ENCODE peak calls at places on chromosomes 11 and 22, in eight cellular contexts. One of them, this sample, is unnamed.

GRCh38 chr22:48718818-48719500 is 1108.7 kb downstream of the BRD1 start:
- DNase-seq in IMR-90: no peak
- DNase-seq in fibroblast of pulmonary artery: no peak
- DNase-seq in brain microvascular endothelial cell: no peak
- DNase-seq in pancreas: no peak
- DNase-seq in spleen: peak
- DNase-seq in HCT116: no peak
- DNase-seq in AG04450: no peak
- DNase-seq in this sample: no peak

GRCh38 chr11:68140496-68141246 is 19.5 kb upstream of the CHKA start:
- DNase-seq in IMR-90: no peak
- DNase-seq in fibroblast of pulmonary artery: no peak
- DNase-seq in brain microvascular endothelial cell: no peak
- DNase-seq in pancreas: peak
- DNase-seq in spleen: no peak
- DNase-seq in HCT116: no peak
- DNase-seq in AG04450: no peak
- DNase-seq in this sample: no peak

GRCh38 chr11:128420277-128420676 is 167.1 kb downstream of the ETS1 start:
- DNase-seq in IMR-90: no peak
- DNase-seq in fibroblast of pulmonary artery: no peak
- DNase-seq in brain microvascular endothelial cell: no peak
- DNase-seq in pancreas: no peak
- DNase-seq in spleen: no peak
- DNase-seq in HCT116: no peak
- DNase-seq in AG04450: no peak
- DNase-seq in this sample: no peak

GRCh38 chr22:30920407-30920806 is 48.2 kb downstream of the MORC2 start:
- DNase-seq in IMR-90: peak
- DNase-seq in fibroblast of pulmonary artery: peak
- DNase-seq in brain microvascular endothelial cell: peak
- DNase-seq in pancreas: peak
- DNase-seq in spleen: peak
- DNase-seq in HCT116: peak
- DNase-seq in AG04450: peak
- DNase-seq in this sample: peak

GRCh38 chr11:61976813-61977475 is 9.5 kb upstream of the FTH1 start:
- DNase-seq in IMR-90: no peak
- DNase-seq in fibroblast of pulmonary artery: no peak
- DNase-seq in brain microvascular endothelial cell: no peak
- DNase-seq in pancreas: peak
- DNase-seq in spleen: peak
- DNase-seq in HCT116: no peak
- DNase-seq in AG04450: no peak
- DNase-seq in this sample: no peak

GRCh38 chr11:107999759-108000455 is 8.8 kb upstream of the CUL5 start:
- DNase-seq in IMR-90: peak
- DNase-seq in fibroblast of pulmonary artery: peak
- DNase-seq in brain microvascular endothelial cell: peak
- DNase-seq in pancreas: no peak
- DNase-seq in spleen: no peak
- DNase-seq in HCT116: peak
- DNase-seq in AG04450: no peak
- DNase-seq in this sample: peak

GRCh38 chr11:71565263-71565662 is at the start of gene KRTAP5-10:
- DNase-seq in IMR-90: no peak
- DNase-seq in fibroblast of pulmonary artery: no peak
- DNase-seq in brain microvascular endothelial cell: no peak
- DNase-seq in pancreas: no peak
- DNase-seq in spleen: no peak
- DNase-seq in HCT116: no peak
- DNase-seq in AG04450: no peak
- DNase-seq in this sample: no peak

GRCh38 chr11:13983081-13983751 is 20.7 kb downstream of the SPON1 start:
- DNase-seq in IMR-90: peak
- DNase-seq in fibroblast of pulmonary artery: no peak
- DNase-seq in brain microvascular endothelial cell: no peak
- DNase-seq in pancreas: no peak
- DNase-seq in spleen: no peak
- DNase-seq in HCT116: no peak
- DNase-seq in AG04450: no peak
- DNase-seq in this sample: no peak

GRCh38 chr22:19867617-19868016 is 12.9 kb upstream of the GNB1L start:
- DNase-seq in IMR-90: no peak
- DNase-seq in fibroblast of pulmonary artery: no peak
- DNase-seq in brain microvascular endothelial cell: no peak
- DNase-seq in pancreas: no peak
- DNase-seq in spleen: peak
- DNase-seq in HCT116: no peak
- DNase-seq in AG04450: no peak
- DNase-seq in this sample: no peak

GRCh38 chr11:50088231-50088630 is 55.6 kb downstream of the OR4C45 start:
- DNase-seq in IMR-90: no peak
- DNase-seq in fibroblast of pulmonary artery: no peak
- DNase-seq in brain microvascular endothelial cell: no peak
- DNase-seq in pancreas: no peak
- DNase-seq in spleen: no peak
- DNase-seq in HCT116: no peak
- DNase-seq in AG04450: no peak
- DNase-seq in this sample: no peak

GRCh38 chr11:84089072-84090057 is 803.2 kb upstream of the CCDC90B start:
- DNase-seq in IMR-90: no peak
- DNase-seq in fibroblast of pulmonary artery: peak
- DNase-seq in brain microvascular endothelial cell: no peak
- DNase-seq in pancreas: no peak
- DNase-seq in spleen: no peak
- DNase-seq in HCT116: no peak
- DNase-seq in AG04450: no peak
- DNase-seq in this sample: no peak

GRCh38 chr11:108733479-108734116 is 68.7 kb downstream of the DDX10 start:
- DNase-seq in IMR-90: peak
- DNase-seq in fibroblast of pulmonary artery: peak
- DNase-seq in brain microvascular endothelial cell: peak
- DNase-seq in pancreas: no peak
- DNase-seq in spleen: no peak
- DNase-seq in HCT116: no peak
- DNase-seq in AG04450: no peak
- DNase-seq in this sample: peak

GRCh38 chr11:122020902-122021301 is 95.1 kb downstream of the BLID start:
- DNase-seq in IMR-90: peak
- DNase-seq in fibroblast of pulmonary artery: peak
- DNase-seq in brain microvascular endothelial cell: peak
- DNase-seq in pancreas: no peak
- DNase-seq in spleen: no peak
- DNase-seq in HCT116: no peak
- DNase-seq in AG04450: no peak
- DNase-seq in this sample: peak

GRCh38 chr22:21876486-21877176 is 9.2 kb upstream of the MAPK1 start:
- DNase-seq in IMR-90: peak
- DNase-seq in fibroblast of pulmonary artery: peak
- DNase-seq in brain microvascular endothelial cell: peak
- DNase-seq in pancreas: no peak
- DNase-seq in spleen: no peak
- DNase-seq in HCT116: no peak
- DNase-seq in AG04450: no peak
- DNase-seq in this sample: peak

GRCh38 chr11:67349036-67349435 is 4.3 kb downstream of the POLD4 start:
- DNase-seq in IMR-90: no peak
- DNase-seq in fibroblast of pulmonary artery: no peak
- DNase-seq in brain microvascular endothelial cell: no peak
- DNase-seq in pancreas: no peak
- DNase-seq in spleen: no peak
- DNase-seq in HCT116: no peak
- DNase-seq in AG04450: no peak
- DNase-seq in this sample: no peak

DNA sequence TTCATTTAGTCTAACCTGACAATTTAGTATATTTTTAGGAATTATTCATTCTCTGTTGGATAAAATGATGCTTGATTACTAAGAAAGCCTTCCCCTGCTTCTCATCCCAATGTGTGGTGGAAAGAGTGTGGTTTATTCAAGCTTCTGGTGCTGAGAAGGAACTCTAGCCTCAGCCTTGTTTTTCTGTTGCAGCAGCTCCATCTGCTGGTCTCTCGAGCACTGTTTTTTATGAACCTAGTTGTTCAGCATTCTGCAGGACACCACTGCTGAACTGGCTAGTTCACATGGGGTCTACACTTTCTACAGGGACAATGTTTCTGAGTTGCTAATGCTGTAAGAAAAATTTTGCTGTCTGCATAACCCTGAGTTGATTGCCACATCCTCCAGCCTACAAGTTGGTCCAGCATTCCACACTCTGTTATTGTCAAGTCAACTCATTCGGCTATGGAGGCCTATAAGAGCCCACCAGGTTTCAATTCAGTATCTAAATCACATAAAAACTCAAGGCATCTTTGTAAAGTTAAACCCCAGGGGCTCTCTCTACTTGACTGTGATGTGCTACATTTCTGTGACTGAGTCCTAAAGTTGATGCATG is 14.3 kb downstream of the OR2AG2 start:
- DNase-seq in IMR-90: peak
- DNase-seq in fibroblast of pulmonary artery: peak
- DNase-seq in brain microvascular endothelial cell: peak
- DNase-seq in pancreas: no peak
- DNase-seq in spleen: peak
- DNase-seq in HCT116: peak
- DNase-seq in AG04450: peak
- DNase-seq in this sample: peak
- TF ChIP-seq CTCF in IMR-90: peak
- TF ChIP-seq CTCF in fibroblast of pulmonary artery: peak
- TF ChIP-seq CTCF in brain microvascular endothelial cell: peak
- TF ChIP-seq CTCF in pancreas: no peak
- TF ChIP-seq CTCF in spleen: peak
- TF ChIP-seq CTCF in HCT116: peak
- TF ChIP-seq CTCF in AG04450: peak
- TF ChIP-seq CTCF in this sample: peak

DNA sequence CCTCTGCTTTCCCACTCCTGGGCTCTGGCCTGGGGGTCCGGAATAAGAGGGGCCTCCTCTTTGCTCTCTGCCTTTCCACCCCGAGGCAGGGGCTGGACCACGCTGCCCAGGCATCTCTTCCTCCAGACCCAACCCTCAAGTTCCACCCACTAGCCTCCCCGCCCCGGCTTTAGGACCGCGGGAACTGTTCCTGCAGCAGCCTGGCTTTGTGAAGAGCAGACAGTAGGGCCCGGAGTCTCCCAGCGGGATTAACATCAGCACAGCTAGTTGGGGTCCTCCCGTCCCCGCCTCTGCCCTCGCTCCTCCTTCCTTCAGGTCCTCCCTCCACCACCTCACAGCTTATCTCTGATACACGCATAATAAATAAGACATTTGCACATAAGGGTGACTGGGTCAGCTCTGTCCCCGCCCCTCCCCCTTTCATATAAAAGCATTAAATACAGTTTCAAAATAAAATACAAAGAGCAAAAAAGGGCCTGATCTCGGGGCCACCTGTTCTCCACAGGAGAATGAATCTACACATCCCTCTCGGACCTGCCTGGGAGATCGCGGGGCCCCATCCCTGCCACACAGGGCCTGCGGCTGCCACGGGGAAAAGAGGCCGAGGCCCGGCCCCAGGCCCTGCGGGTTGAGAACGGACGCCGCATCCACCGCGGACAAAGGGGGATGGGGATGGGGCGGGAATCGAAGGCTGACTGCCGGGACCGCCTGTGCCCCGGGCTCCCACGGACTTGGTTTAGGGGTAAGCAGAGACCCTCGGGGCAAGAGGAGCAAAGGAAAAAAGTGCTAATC is 6.5 kb downstream of the ZFTA start:
- DNase-seq in IMR-90: no peak
- DNase-seq in fibroblast of pulmonary artery: no peak
- DNase-seq in brain microvascular endothelial cell: no peak
- DNase-seq in pancreas: peak
- DNase-seq in spleen: no peak
- DNase-seq in HCT116: no peak
- DNase-seq in AG04450: no peak
- DNase-seq in this sample: no peak
- H3K4me3 ChIP-seq in IMR-90: no peak
- H3K4me3 ChIP-seq in fibroblast of pulmonary artery: no peak
- H3K4me3 ChIP-seq in brain microvascular endothelial cell: peak
- H3K4me3 ChIP-seq in pancreas: peak
- H3K4me3 ChIP-seq in spleen: no peak
- H3K4me3 ChIP-seq in HCT116: no peak
- H3K4me3 ChIP-seq in AG04450: no peak
- H3K4me3 ChIP-seq in this sample: no peak

DNA sequence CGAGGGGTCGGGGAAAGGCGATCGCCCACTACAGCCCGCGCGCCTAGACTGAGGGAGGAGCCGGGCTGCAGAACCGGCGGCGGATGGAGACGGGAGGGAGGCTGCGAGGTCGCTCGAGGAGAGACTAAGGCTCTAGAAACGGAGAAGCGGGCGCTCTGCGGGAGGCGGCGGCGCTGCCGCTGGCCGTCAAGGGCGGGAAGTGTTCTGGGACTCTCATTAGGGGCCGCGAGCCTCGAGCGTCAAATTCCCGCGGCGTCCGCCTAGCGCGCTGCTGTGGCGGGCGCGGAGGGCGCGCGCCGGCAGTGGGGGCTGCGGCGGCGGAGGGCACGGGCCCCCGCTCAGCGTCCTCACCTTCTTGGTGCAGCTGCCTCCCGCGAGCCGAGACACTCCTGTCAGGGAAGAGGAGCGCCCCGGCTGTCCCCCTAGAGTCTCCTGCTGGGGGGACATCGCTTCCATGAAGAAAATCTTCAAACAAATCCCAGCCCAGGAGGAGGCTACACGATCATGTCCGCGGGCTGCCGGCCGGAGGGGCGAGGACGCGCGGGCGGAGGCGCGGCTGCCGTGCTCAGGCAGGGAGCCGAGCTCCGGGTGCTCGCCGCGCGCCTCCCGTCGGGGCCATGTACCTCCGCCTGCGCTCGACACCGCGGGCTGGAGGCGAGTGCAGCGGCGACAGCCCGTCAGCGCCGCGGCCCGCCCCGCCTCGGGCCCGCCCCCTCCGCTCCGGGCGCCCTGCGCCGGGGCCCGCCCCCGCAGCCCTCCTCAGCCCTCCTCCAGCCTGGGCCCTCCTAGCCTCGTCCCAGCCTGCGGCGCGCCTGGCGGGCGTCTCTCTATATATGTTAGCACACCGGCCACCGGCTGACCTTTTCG is at the start of gene ARHGAP20:
- DNase-seq in IMR-90: peak
- DNase-seq in fibroblast of pulmonary artery: peak
- DNase-seq in brain microvascular endothelial cell: peak
- DNase-seq in pancreas: peak
- DNase-seq in spleen: peak
- DNase-seq in HCT116: no peak
- DNase-seq in AG04450: no peak
- DNase-seq in this sample: peak
- TF ChIP-seq CTCF in IMR-90: no peak
- TF ChIP-seq CTCF in fibroblast of pulmonary artery: no peak
- TF ChIP-seq CTCF in brain microvascular endothelial cell: no peak
- TF ChIP-seq CTCF in pancreas: no peak
- TF ChIP-seq CTCF in spleen: no peak
- TF ChIP-seq CTCF in HCT116: no peak
- TF ChIP-seq CTCF in AG04450: no peak
- TF ChIP-seq CTCF in this sample: no peak

DNA sequence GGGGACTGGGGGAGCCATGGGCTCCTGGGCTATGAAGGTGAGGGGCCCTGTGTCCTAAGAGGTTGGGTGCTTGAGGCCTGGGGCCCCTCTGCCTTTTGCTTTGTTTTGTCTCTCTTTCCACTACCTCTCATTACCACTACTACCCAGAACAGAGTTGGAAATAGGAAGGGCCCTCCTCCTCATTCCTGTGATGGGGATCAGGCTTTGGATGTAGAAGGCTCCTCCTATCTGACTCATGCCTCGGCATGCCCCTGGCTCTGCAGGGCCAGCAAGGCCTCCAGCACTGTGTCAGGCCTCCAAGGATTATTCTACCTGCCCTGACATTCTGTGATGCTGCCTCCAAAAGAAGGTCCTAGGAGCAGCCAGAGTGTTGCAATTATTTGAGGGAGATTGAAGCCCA is 766 bp downstream of the IZUMO1R start:
- DNase-seq in IMR-90: peak
- DNase-seq in fibroblast of pulmonary artery: peak
- DNase-seq in brain microvascular endothelial cell: no peak
- DNase-seq in pancreas: no peak
- DNase-seq in spleen: no peak
- DNase-seq in HCT116: no peak
- DNase-seq in AG04450: peak
- DNase-seq in this sample: no peak
- H3K4me3 ChIP-seq in IMR-90: no peak
- H3K4me3 ChIP-seq in fibroblast of pulmonary artery: no peak
- H3K4me3 ChIP-seq in brain microvascular endothelial cell: no peak
- H3K4me3 ChIP-seq in pancreas: no peak
- H3K4me3 ChIP-seq in spleen: no peak
- H3K4me3 ChIP-seq in HCT116: no peak
- H3K4me3 ChIP-seq in AG04450: no peak
- H3K4me3 ChIP-seq in this sample: no peak

This sample was measured in GM12865.